ENCODE peak calls at places on chromosomes 6 and 20, in seven cellular contexts. One of them, this sample, is unnamed.

GRCh38 chr20:58745391-58745790 is 52.8 kb downstream of the NPEPL1 start:
- DNase-seq in astrocyte: no peak
- DNase-seq in nucleus accumbens: no peak
- DNase-seq in stimulated activated CD4-positive, alpha-beta T cell treated with anti-CD3 and anti-CD28 coated beads, Interleukin-2, amount 100 ng/mL, for 48 hours: no peak
- DNase-seq in T-helper 2 cell: no peak
- DNase-seq in posterior cingulate gyrus: no peak
- DNase-seq in RCC 7860: no peak
- DNase-seq in this sample: no peak

GRCh38 chr6:41584668-41585205 is 38.6 kb downstream of the FOXP4 start:
- DNase-seq in astrocyte: no peak
- DNase-seq in nucleus accumbens: no peak
- DNase-seq in stimulated activated CD4-positive, alpha-beta T cell treated with anti-CD3 and anti-CD28 coated beads, Interleukin-2, amount 100 ng/mL, for 48 hours: no peak
- DNase-seq in T-helper 2 cell: no peak
- DNase-seq in posterior cingulate gyrus: no peak
- DNase-seq in RCC 7860: no peak
- DNase-seq in this sample: no peak

GRCh38 chr6:125195526-125195925 is 42.0 kb downstream of the TPD52L1 start:
- DNase-seq in astrocyte: no peak
- DNase-seq in nucleus accumbens: no peak
- DNase-seq in stimulated activated CD4-positive, alpha-beta T cell treated with anti-CD3 and anti-CD28 coated beads, Interleukin-2, amount 100 ng/mL, for 48 hours: no peak
- DNase-seq in T-helper 2 cell: no peak
- DNase-seq in posterior cingulate gyrus: no peak
- DNase-seq in RCC 7860: no peak
- DNase-seq in this sample: no peak

GRCh38 chr6:32369678-32370077 is 2.0 kb downstream of the TSBP1 start:
- DNase-seq in astrocyte: peak
- DNase-seq in nucleus accumbens: no peak
- DNase-seq in stimulated activated CD4-positive, alpha-beta T cell treated with anti-CD3 and anti-CD28 coated beads, Interleukin-2, amount 100 ng/mL, for 48 hours: no peak
- DNase-seq in T-helper 2 cell: no peak
- DNase-seq in posterior cingulate gyrus: no peak
- DNase-seq in RCC 7860: peak
- DNase-seq in this sample: no peak

GRCh38 chr6:56842602-56843475 is 112.1 kb upstream of the BEND6 start:
- DNase-seq in astrocyte: peak
- DNase-seq in nucleus accumbens: peak
- DNase-seq in stimulated activated CD4-positive, alpha-beta T cell treated with anti-CD3 and anti-CD28 coated beads, Interleukin-2, amount 100 ng/mL, for 48 hours: no peak
- DNase-seq in T-helper 2 cell: no peak
- DNase-seq in posterior cingulate gyrus: no peak
- DNase-seq in RCC 7860: no peak
- DNase-seq in this sample: peak

GRCh38 chr6:75282706-75283105 is 1.9 kb downstream of the TMEM30A start:
- DNase-seq in astrocyte: no peak
- DNase-seq in nucleus accumbens: no peak
- DNase-seq in stimulated activated CD4-positive, alpha-beta T cell treated with anti-CD3 and anti-CD28 coated beads, Interleukin-2, amount 100 ng/mL, for 48 hours: no peak
- DNase-seq in T-helper 2 cell: no peak
- DNase-seq in posterior cingulate gyrus: no peak
- DNase-seq in RCC 7860: no peak
- DNase-seq in this sample: no peak

GRCh38 chr6:151392429-151392828 is 1.1 kb upstream of the ZBTB2 start:
- DNase-seq in astrocyte: no peak
- DNase-seq in nucleus accumbens: no peak
- DNase-seq in stimulated activated CD4-positive, alpha-beta T cell treated with anti-CD3 and anti-CD28 coated beads, Interleukin-2, amount 100 ng/mL, for 48 hours: no peak
- DNase-seq in T-helper 2 cell: no peak
- DNase-seq in posterior cingulate gyrus: no peak
- DNase-seq in RCC 7860: no peak
- DNase-seq in this sample: no peak

GRCh38 chr20:40689943-40690835 is 1.2 kb upstream of the MAFB start:
- DNase-seq in astrocyte: peak
- DNase-seq in nucleus accumbens: peak
- DNase-seq in stimulated activated CD4-positive, alpha-beta T cell treated with anti-CD3 and anti-CD28 coated beads, Interleukin-2, amount 100 ng/mL, for 48 hours: peak
- DNase-seq in T-helper 2 cell: peak
- DNase-seq in posterior cingulate gyrus: peak
- DNase-seq in RCC 7860: peak
- DNase-seq in this sample: peak

GRCh38 chr6:54802775-54803631 is 43.6 kb upstream of the FAM83B start:
- DNase-seq in astrocyte: peak
- DNase-seq in nucleus accumbens: no peak
- DNase-seq in stimulated activated CD4-positive, alpha-beta T cell treated with anti-CD3 and anti-CD28 coated beads, Interleukin-2, amount 100 ng/mL, for 48 hours: no peak
- DNase-seq in T-helper 2 cell: no peak
- DNase-seq in posterior cingulate gyrus: no peak
- DNase-seq in RCC 7860: peak
- DNase-seq in this sample: no peak

GRCh38 chr6:163935158-163935762 is 520.7 kb downstream of the QKI start:
- DNase-seq in astrocyte: peak
- DNase-seq in nucleus accumbens: no peak
- DNase-seq in stimulated activated CD4-positive, alpha-beta T cell treated with anti-CD3 and anti-CD28 coated beads, Interleukin-2, amount 100 ng/mL, for 48 hours: no peak
- DNase-seq in T-helper 2 cell: no peak
- DNase-seq in posterior cingulate gyrus: no peak
- DNase-seq in RCC 7860: no peak
- DNase-seq in this sample: no peak

GRCh38 chr6:34381086-34381485 is 11.4 kb downstream of the NUDT3 start:
- DNase-seq in astrocyte: peak
- DNase-seq in nucleus accumbens: no peak
- DNase-seq in stimulated activated CD4-positive, alpha-beta T cell treated with anti-CD3 and anti-CD28 coated beads, Interleukin-2, amount 100 ng/mL, for 48 hours: no peak
- DNase-seq in T-helper 2 cell: no peak
- DNase-seq in posterior cingulate gyrus: no peak
- DNase-seq in RCC 7860: no peak
- DNase-seq in this sample: no peak

GRCh38 chr20:15033269-15033668 is 695.9 kb upstream of the FLRT3 start:
- DNase-seq in astrocyte: no peak
- DNase-seq in nucleus accumbens: no peak
- DNase-seq in stimulated activated CD4-positive, alpha-beta T cell treated with anti-CD3 and anti-CD28 coated beads, Interleukin-2, amount 100 ng/mL, for 48 hours: no peak
- DNase-seq in T-helper 2 cell: no peak
- DNase-seq in posterior cingulate gyrus: no peak
- DNase-seq in RCC 7860: no peak
- DNase-seq in this sample: no peak

GRCh38 chr20:59808729-59809381 is 124.6 kb downstream of the SYCP2 start:
- DNase-seq in astrocyte: no peak
- DNase-seq in nucleus accumbens: no peak
- DNase-seq in stimulated activated CD4-positive, alpha-beta T cell treated with anti-CD3 and anti-CD28 coated beads, Interleukin-2, amount 100 ng/mL, for 48 hours: no peak
- DNase-seq in T-helper 2 cell: no peak
- DNase-seq in posterior cingulate gyrus: no peak
- DNase-seq in RCC 7860: no peak
- DNase-seq in this sample: no peak

GRCh38 chr20:30811896-30812671 is 445.4 kb upstream of the DEFB115 start:
- DNase-seq in astrocyte: peak
- DNase-seq in nucleus accumbens: no peak
- DNase-seq in stimulated activated CD4-positive, alpha-beta T cell treated with anti-CD3 and anti-CD28 coated beads, Interleukin-2, amount 100 ng/mL, for 48 hours: no peak
- DNase-seq in T-helper 2 cell: no peak
- DNase-seq in posterior cingulate gyrus: no peak
- DNase-seq in RCC 7860: no peak
- DNase-seq in this sample: no peak

GRCh38 chr6:124234806-124235205 is 431.1 kb downstream of the NKAIN2 start:
- DNase-seq in astrocyte: no peak
- DNase-seq in nucleus accumbens: no peak
- DNase-seq in stimulated activated CD4-positive, alpha-beta T cell treated with anti-CD3 and anti-CD28 coated beads, Interleukin-2, amount 100 ng/mL, for 48 hours: no peak
- DNase-seq in T-helper 2 cell: no peak
- DNase-seq in posterior cingulate gyrus: no peak
- DNase-seq in RCC 7860: no peak
- DNase-seq in this sample: no peak

This sample was measured in amygdala.